ENCODE peak calls at places on chromosome 1, in nine cellular contexts. One of them, this sample, is unnamed.

GRCh38 chr1:43890815-43891214 is 42.8 kb upstream of the ARTN start:
- DNase-seq in AG09319: no peak
- DNase-seq in neural progenitor cell: no peak
- DNase-seq in epithelial cell of esophagus: peak; percentile 43
- DNase-seq in left lung: no peak
- DNase-seq in left ventricle myocardium inferior: no peak
- DNase-seq in GM06990: no peak
- DNase-seq in iris pigment epithelial cell: peak; percentile 58
- DNase-seq in AG08395: no peak
- DNase-seq in this sample: no peak

GRCh38 chr1:58571616-58572015 is 5.4 kb downstream of the TACSTD2 start:
- DNase-seq in AG09319: no peak
- DNase-seq in neural progenitor cell: no peak
- DNase-seq in epithelial cell of esophagus: no peak
- DNase-seq in left lung: no peak
- DNase-seq in left ventricle myocardium inferior: no peak
- DNase-seq in GM06990: no peak
- DNase-seq in iris pigment epithelial cell: no peak
- DNase-seq in AG08395: no peak
- DNase-seq in this sample: no peak

GRCh38 chr1:30652151-30652915 is 71.1 kb downstream of the MATN1 start:
- DNase-seq in AG09319: no peak
- DNase-seq in neural progenitor cell: peak; percentile 58
- DNase-seq in epithelial cell of esophagus: no peak
- DNase-seq in left lung: no peak
- DNase-seq in left ventricle myocardium inferior: no peak
- DNase-seq in GM06990: no peak
- DNase-seq in iris pigment epithelial cell: no peak
- DNase-seq in AG08395: no peak
- DNase-seq in this sample: no peak

GRCh38 chr1:1020415-1021009 is 592 bp downstream of the AGRN start:
- DNase-seq in AG09319: no peak
- DNase-seq in neural progenitor cell: peak; percentile 55
- DNase-seq in epithelial cell of esophagus: peak; percentile 42
- DNase-seq in left lung: no peak
- DNase-seq in left ventricle myocardium inferior: no peak
- DNase-seq in GM06990: no peak
- DNase-seq in iris pigment epithelial cell: peak; percentile 28
- DNase-seq in AG08395: no peak
- DNase-seq in this sample: peak; percentile 64

GRCh38 chr1:162476620-162477019 is 21.0 kb upstream of the UHMK1 start:
- DNase-seq in AG09319: no peak
- DNase-seq in neural progenitor cell: no peak
- DNase-seq in epithelial cell of esophagus: no peak
- DNase-seq in left lung: no peak
- DNase-seq in left ventricle myocardium inferior: no peak
- DNase-seq in GM06990: no peak
- DNase-seq in iris pigment epithelial cell: no peak
- DNase-seq in AG08395: no peak
- DNase-seq in this sample: no peak

GRCh38 chr1:90357980-90358379 is 359.1 kb downstream of the BARHL2 start:
- DNase-seq in AG09319: no peak
- DNase-seq in neural progenitor cell: no peak
- DNase-seq in epithelial cell of esophagus: peak; percentile 41
- DNase-seq in left lung: no peak
- DNase-seq in left ventricle myocardium inferior: no peak
- DNase-seq in GM06990: peak; percentile 53
- DNase-seq in iris pigment epithelial cell: peak; percentile 10
- DNase-seq in AG08395: no peak
- DNase-seq in this sample: no peak

GRCh38 chr1:20187103-20187812 is 940 bp upstream of the PLA2G2C start:
- DNase-seq in AG09319: no peak
- DNase-seq in neural progenitor cell: no peak
- DNase-seq in epithelial cell of esophagus: peak; percentile 19
- DNase-seq in left lung: peak; percentile 66
- DNase-seq in left ventricle myocardium inferior: no peak
- DNase-seq in GM06990: no peak
- DNase-seq in iris pigment epithelial cell: no peak
- DNase-seq in AG08395: no peak
- DNase-seq in this sample: no peak

GRCh38 chr1:41484881-41485280 is 398 bp upstream of the EDN2 start:
- DNase-seq in AG09319: no peak
- DNase-seq in neural progenitor cell: no peak
- DNase-seq in epithelial cell of esophagus: no peak
- DNase-seq in left lung: no peak
- DNase-seq in left ventricle myocardium inferior: no peak
- DNase-seq in GM06990: no peak
- DNase-seq in iris pigment epithelial cell: no peak
- DNase-seq in AG08395: no peak
- DNase-seq in this sample: no peak

GRCh38 chr1:33876970-33877680 is 13.2 kb downstream of the HMGB4 start:
- DNase-seq in AG09319: peak; percentile 84
- DNase-seq in neural progenitor cell: no peak
- DNase-seq in epithelial cell of esophagus: no peak
- DNase-seq in left lung: no peak
- DNase-seq in left ventricle myocardium inferior: peak; percentile 28
- DNase-seq in GM06990: no peak
- DNase-seq in iris pigment epithelial cell: no peak
- DNase-seq in AG08395: peak; percentile 59
- DNase-seq in this sample: no peak

GRCh38 chr1:185477638-185478216 is 160.7 kb upstream of the IVNS1ABP start:
- DNase-seq in AG09319: no peak
- DNase-seq in neural progenitor cell: no peak
- DNase-seq in epithelial cell of esophagus: no peak
- DNase-seq in left lung: no peak
- DNase-seq in left ventricle myocardium inferior: no peak
- DNase-seq in GM06990: no peak
- DNase-seq in iris pigment epithelial cell: no peak
- DNase-seq in AG08395: no peak
- DNase-seq in this sample: no peak

GRCh38 chr1:221887091-221887746 is 145.3 kb upstream of the DUSP10 start:
- DNase-seq in AG09319: peak; percentile 49
- DNase-seq in neural progenitor cell: no peak
- DNase-seq in epithelial cell of esophagus: peak; percentile 99
- DNase-seq in left lung: peak; percentile 51
- DNase-seq in left ventricle myocardium inferior: peak; percentile 56
- DNase-seq in GM06990: no peak
- DNase-seq in iris pigment epithelial cell: peak; percentile 73
- DNase-seq in AG08395: peak; percentile 90
- DNase-seq in this sample: peak; percentile 79

GRCh38 chr1:42961560-42962091 is 3.0 kb upstream of the SLC2A1 start:
- DNase-seq in AG09319: no peak
- DNase-seq in neural progenitor cell: no peak
- DNase-seq in epithelial cell of esophagus: no peak
- DNase-seq in left lung: no peak
- DNase-seq in left ventricle myocardium inferior: no peak
- DNase-seq in GM06990: no peak
- DNase-seq in iris pigment epithelial cell: no peak
- DNase-seq in AG08395: no peak
- DNase-seq in this sample: no peak

GRCh38 chr1:245876586-245876985 is 630.5 kb downstream of the SMYD3 start:
- DNase-seq in AG09319: no peak
- DNase-seq in neural progenitor cell: no peak
- DNase-seq in epithelial cell of esophagus: no peak
- DNase-seq in left lung: no peak
- DNase-seq in left ventricle myocardium inferior: no peak
- DNase-seq in GM06990: no peak
- DNase-seq in iris pigment epithelial cell: peak; percentile 85
- DNase-seq in AG08395: no peak
- DNase-seq in this sample: no peak

GRCh38 chr1:172269644-172270043 is 150.8 kb upstream of the C1orf105 start:
- DNase-seq in AG09319: no peak
- DNase-seq in neural progenitor cell: no peak
- DNase-seq in epithelial cell of esophagus: peak; percentile 76
- DNase-seq in left lung: no peak
- DNase-seq in left ventricle myocardium inferior: no peak
- DNase-seq in GM06990: no peak
- DNase-seq in iris pigment epithelial cell: peak; percentile 76
- DNase-seq in AG08395: no peak
- DNase-seq in this sample: no peak

This sample was measured in Right ventricle myocardium inferior.